ENCODE peak calls at places on chromosome 18, in ten cellular contexts. One of them, this sample, is unnamed.

GRCh38 chr18:26362021-26362420 is 135.8 kb downstream of the TAF4B start:
- DNase-seq in SK-N-SH: no peak
- DNase-seq in sigmoid colon: no peak
- DNase-seq in HCT116: no peak
- DNase-seq in K562: no peak
- DNase-seq in stomach: no peak
- DNase-seq in GM12891: no peak
- DNase-seq in HL-60: no peak
- DNase-seq in HepG2: no peak
- DNase-seq in suprapubic skin: no peak
- DNase-seq in this sample: no peak

GRCh38 chr18:23746851-23747250 is 57.6 kb downstream of the LAMA3 start:
- DNase-seq in HCT116: no peak
- DNase-seq in GM12891: no peak
- DNase-seq in SK-N-SH: no peak
- DNase-seq in HL-60: no peak
- DNase-seq in HepG2: no peak
- DNase-seq in sigmoid colon: no peak
- DNase-seq in K562: no peak
- DNase-seq in stomach: no peak
- DNase-seq in suprapubic skin: no peak
- DNase-seq in this sample: no peak

GRCh38 chr18:2572892-2573291 is 1.5 kb downstream of the NDC80 start:
- DNase-seq in HCT116: no peak
- DNase-seq in sigmoid colon: no peak
- DNase-seq in HepG2: no peak
- DNase-seq in stomach: no peak
- DNase-seq in GM12891: no peak
- DNase-seq in K562: no peak
- DNase-seq in HL-60: no peak
- DNase-seq in SK-N-SH: no peak
- DNase-seq in suprapubic skin: no peak
- DNase-seq in this sample: no peak

GRCh38 chr18:56258178-56258577 is 380.2 kb downstream of the TXNL1 start:
- DNase-seq in SK-N-SH: no peak
- DNase-seq in stomach: no peak
- DNase-seq in HepG2: no peak
- DNase-seq in HCT116: no peak
- DNase-seq in K562: no peak
- DNase-seq in HL-60: peak; percentile 8
- DNase-seq in suprapubic skin: no peak
- DNase-seq in GM12891: no peak
- DNase-seq in sigmoid colon: no peak
- DNase-seq in this sample: no peak

GRCh38 chr18:75268206-75268605 is 57.6 kb downstream of the TSHZ1 start:
- DNase-seq in suprapubic skin: no peak
- DNase-seq in HL-60: no peak
- DNase-seq in K562: no peak
- DNase-seq in HCT116: no peak
- DNase-seq in sigmoid colon: no peak
- DNase-seq in GM12891: no peak
- DNase-seq in HepG2: no peak
- DNase-seq in SK-N-SH: no peak
- DNase-seq in stomach: no peak
- DNase-seq in this sample: no peak

GRCh38 chr18:59876310-59876626 is 23.5 kb upstream of the PMAIP1 start:
- DNase-seq in HCT116: no peak
- DNase-seq in K562: no peak
- DNase-seq in GM12891: no peak
- DNase-seq in SK-N-SH: no peak
- DNase-seq in HL-60: no peak
- DNase-seq in stomach: no peak
- DNase-seq in suprapubic skin: no peak
- DNase-seq in HepG2: no peak
- DNase-seq in sigmoid colon: no peak
- DNase-seq in this sample: no peak

GRCh38 chr18:50097702-50098101 is 97.2 kb downstream of the MYO5B start:
- DNase-seq in K562: no peak
- DNase-seq in HL-60: no peak
- DNase-seq in HepG2: peak; percentile 24
- DNase-seq in sigmoid colon: no peak
- DNase-seq in stomach: peak; percentile 73
- DNase-seq in GM12891: no peak
- DNase-seq in suprapubic skin: no peak
- DNase-seq in HCT116: peak; percentile 16
- DNase-seq in SK-N-SH: no peak
- DNase-seq in this sample: no peak

GRCh38 chr18:59707306-59707705 is 10.1 kb upstream of the CCBE1 start:
- DNase-seq in SK-N-SH: no peak
- DNase-seq in HCT116: no peak
- DNase-seq in HL-60: no peak
- DNase-seq in K562: no peak
- DNase-seq in GM12891: no peak
- DNase-seq in suprapubic skin: no peak
- DNase-seq in sigmoid colon: no peak
- DNase-seq in stomach: no peak
- DNase-seq in HepG2: no peak
- DNase-seq in this sample: no peak

GRCh38 chr18:23550898-23551297 is 35.4 kb downstream of the NPC1 start:
- DNase-seq in GM12891: no peak
- DNase-seq in K562: no peak
- DNase-seq in suprapubic skin: no peak
- DNase-seq in HCT116: no peak
- DNase-seq in HepG2: no peak
- DNase-seq in sigmoid colon: no peak
- DNase-seq in stomach: no peak
- DNase-seq in SK-N-SH: no peak
- DNase-seq in HL-60: no peak
- DNase-seq in this sample: no peak

GRCh38 chr18:38427234-38427633 is 861.6 kb upstream of the CELF4 start:
- DNase-seq in suprapubic skin: no peak
- DNase-seq in HCT116: no peak
- DNase-seq in GM12891: no peak
- DNase-seq in stomach: no peak
- DNase-seq in K562: no peak
- DNase-seq in HL-60: no peak
- DNase-seq in SK-N-SH: peak; percentile 15
- DNase-seq in HepG2: peak; percentile 0
- DNase-seq in sigmoid colon: no peak
- DNase-seq in this sample: no peak

GRCh38 chr18:36899289-36899688 is 70.4 kb downstream of the KIAA1328 start:
- DNase-seq in HepG2: peak; percentile 31
- DNase-seq in HCT116: peak; percentile 39
- DNase-seq in SK-N-SH: no peak
- DNase-seq in suprapubic skin: no peak
- DNase-seq in stomach: no peak
- DNase-seq in sigmoid colon: no peak
- DNase-seq in K562: peak; percentile 56
- DNase-seq in HL-60: peak; percentile 38
- DNase-seq in GM12891: peak; percentile 2
- DNase-seq in this sample: no peak

DNA sequence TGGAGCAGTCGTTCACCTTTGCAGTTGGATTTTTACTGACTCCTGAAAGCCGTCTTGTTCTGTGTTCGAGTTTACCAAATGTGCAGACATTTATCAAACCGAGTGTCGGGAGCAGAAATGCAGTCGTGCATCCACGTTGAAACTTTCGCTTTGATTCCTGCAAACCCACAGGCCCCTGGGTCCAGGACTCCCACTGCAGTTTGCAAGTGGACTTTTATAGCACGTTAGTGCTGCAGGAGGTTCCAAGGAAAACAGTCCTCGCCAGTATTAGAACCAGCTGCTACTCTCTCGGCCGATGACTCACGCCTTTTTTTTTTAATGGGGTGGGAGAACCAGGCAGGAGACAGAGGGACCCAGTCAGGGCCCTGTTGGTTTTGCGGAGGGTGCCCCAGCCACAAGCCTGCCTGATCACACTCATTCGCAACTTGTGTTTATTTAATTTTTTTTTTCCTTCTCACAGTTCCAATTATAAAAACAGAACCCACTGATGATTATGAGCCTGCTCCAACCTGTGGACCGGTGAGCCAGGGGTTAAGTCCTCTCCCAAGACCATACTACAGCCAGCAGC is 90.1 kb downstream of the NFATC1 start:
- DNase-seq in GM12891: no peak
- DNase-seq in sigmoid colon: peak; percentile 67
- DNase-seq in SK-N-SH: no peak
- DNase-seq in stomach: no peak
- DNase-seq in HCT116: no peak
- DNase-seq in HepG2: no peak
- DNase-seq in HL-60: no peak
- DNase-seq in K562: no peak
- DNase-seq in suprapubic skin: peak; percentile 33
- DNase-seq in this sample: no peak
- TF ChIP-seq POLR2AphosphoS5 in GM12891: no peak
- TF ChIP-seq POLR2AphosphoS5 in sigmoid colon: peak; percentile 16
- TF ChIP-seq POLR2AphosphoS5 in SK-N-SH: no peak
- TF ChIP-seq POLR2AphosphoS5 in stomach: no peak
- TF ChIP-seq POLR2AphosphoS5 in HCT116: no peak
- TF ChIP-seq POLR2AphosphoS5 in HepG2: no peak
- TF ChIP-seq POLR2AphosphoS5 in HL-60: no peak
- TF ChIP-seq POLR2AphosphoS5 in K562: no peak
- TF ChIP-seq POLR2AphosphoS5 in suprapubic skin: no peak
- TF ChIP-seq POLR2AphosphoS5 in this sample: no peak

GRCh38 chr18:35121038-35121437 is 79.8 kb downstream of the MAPRE2 start:
- DNase-seq in HCT116: no peak
- DNase-seq in K562: no peak
- DNase-seq in HepG2: no peak
- DNase-seq in SK-N-SH: no peak
- DNase-seq in sigmoid colon: no peak
- DNase-seq in stomach: no peak
- DNase-seq in HL-60: no peak
- DNase-seq in suprapubic skin: no peak
- DNase-seq in GM12891: no peak
- DNase-seq in this sample: no peak

GRCh38 chr18:35117372-35117771 is 76.2 kb downstream of the MAPRE2 start:
- DNase-seq in HL-60: no peak
- DNase-seq in HCT116: no peak
- DNase-seq in SK-N-SH: no peak
- DNase-seq in stomach: no peak
- DNase-seq in K562: no peak
- DNase-seq in suprapubic skin: no peak
- DNase-seq in GM12891: no peak
- DNase-seq in sigmoid colon: no peak
- DNase-seq in HepG2: no peak
- DNase-seq in this sample: no peak

GRCh38 chr18:35116784-35117318 is 75.6 kb downstream of the MAPRE2 start:
- DNase-seq in K562: no peak
- DNase-seq in suprapubic skin: no peak
- DNase-seq in HL-60: no peak
- DNase-seq in sigmoid colon: no peak
- DNase-seq in SK-N-SH: no peak
- DNase-seq in GM12891: no peak
- DNase-seq in HCT116: no peak
- DNase-seq in HepG2: no peak
- DNase-seq in stomach: no peak
- DNase-seq in this sample: no peak

GRCh38 chr18:35117951-35118411 is 76.8 kb downstream of the MAPRE2 start:
- DNase-seq in HL-60: no peak
- DNase-seq in suprapubic skin: no peak
- DNase-seq in HepG2: no peak
- DNase-seq in GM12891: no peak
- DNase-seq in stomach: no peak
- DNase-seq in SK-N-SH: no peak
- DNase-seq in sigmoid colon: peak; percentile 71
- DNase-seq in K562: no peak
- DNase-seq in HCT116: no peak
- DNase-seq in this sample: no peak

DNA sequence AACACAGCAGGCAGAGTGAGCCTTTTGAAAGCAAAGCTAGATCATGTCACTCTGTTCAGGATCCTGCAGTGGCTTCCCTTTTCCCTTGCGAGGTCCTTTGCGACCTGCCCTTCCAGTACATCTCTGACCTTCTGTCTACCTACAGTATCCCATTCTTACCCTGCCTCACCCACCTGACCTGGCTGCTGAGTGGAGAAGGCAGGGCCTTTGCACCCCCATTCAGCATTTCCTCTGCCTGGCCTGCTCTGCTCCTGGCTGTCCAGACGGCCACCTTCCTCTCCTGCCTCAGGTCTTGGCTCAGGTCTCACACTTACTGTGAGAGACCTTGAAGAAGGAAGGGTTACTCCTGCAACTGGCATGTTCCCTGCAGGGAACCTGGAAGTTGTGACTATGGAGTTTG is 77.4 kb downstream of the MAPRE2 start:
- DNase-seq in suprapubic skin: no peak
- DNase-seq in GM12891: no peak
- DNase-seq in HL-60: no peak
- DNase-seq in HepG2: no peak
- DNase-seq in SK-N-SH: no peak
- DNase-seq in HCT116: no peak
- DNase-seq in stomach: no peak
- DNase-seq in K562: no peak
- DNase-seq in sigmoid colon: no peak
- DNase-seq in this sample: no peak
- TF ChIP-seq POLR2AphosphoS5 in suprapubic skin: no peak
- TF ChIP-seq POLR2AphosphoS5 in GM12891: no peak
- TF ChIP-seq POLR2AphosphoS5 in HL-60: no peak
- TF ChIP-seq POLR2AphosphoS5 in HepG2: no peak
- TF ChIP-seq POLR2AphosphoS5 in SK-N-SH: no peak
- TF ChIP-seq POLR2AphosphoS5 in HCT116: no peak
- TF ChIP-seq POLR2AphosphoS5 in stomach: no peak
- TF ChIP-seq POLR2AphosphoS5 in K562: no peak
- TF ChIP-seq POLR2AphosphoS5 in sigmoid colon: no peak
- TF ChIP-seq POLR2AphosphoS5 in this sample: no peak

DNA sequence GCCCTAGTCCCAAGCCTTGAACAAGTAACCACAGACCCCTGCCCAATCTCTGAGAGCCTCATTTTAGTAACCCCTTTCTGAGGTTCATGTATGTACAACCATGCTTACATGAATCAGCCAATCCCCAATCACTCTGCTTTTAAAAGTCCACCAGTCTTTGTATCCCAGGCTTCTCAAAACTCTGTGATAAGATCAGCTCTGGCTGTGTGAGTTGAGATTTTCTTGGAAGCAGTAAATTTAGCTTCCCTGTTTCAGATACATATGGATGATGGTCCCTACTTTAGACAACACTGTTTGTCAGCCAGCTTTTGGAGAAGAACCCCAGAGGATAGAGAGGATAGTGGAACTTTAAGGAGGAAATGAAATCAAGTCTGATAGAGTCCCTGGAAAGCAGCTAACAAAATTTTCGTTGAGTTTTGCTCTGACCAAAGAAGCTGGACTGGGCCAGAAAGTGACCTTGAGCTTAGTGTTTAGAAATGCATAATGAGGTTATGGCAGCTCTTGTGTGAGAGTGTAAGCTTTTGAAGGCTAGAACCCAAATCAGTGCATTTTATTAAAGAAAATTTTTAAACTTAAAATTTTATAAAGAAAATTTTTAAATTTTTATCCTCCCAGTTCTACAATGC is 3.7 kb downstream of the ADNP2 start:
- DNase-seq in suprapubic skin: no peak
- DNase-seq in HL-60: no peak
- DNase-seq in K562: peak; percentile 15
- DNase-seq in HCT116: no peak
- DNase-seq in SK-N-SH: no peak
- DNase-seq in stomach: no peak
- DNase-seq in sigmoid colon: no peak
- DNase-seq in GM12891: no peak
- DNase-seq in HepG2: peak; percentile 29
- DNase-seq in this sample: no peak
- TF ChIP-seq POLR2AphosphoS5 in suprapubic skin: no peak
- TF ChIP-seq POLR2AphosphoS5 in HL-60: no peak
- TF ChIP-seq POLR2AphosphoS5 in K562: no peak
- TF ChIP-seq POLR2AphosphoS5 in HCT116: no peak
- TF ChIP-seq POLR2AphosphoS5 in SK-N-SH: no peak
- TF ChIP-seq POLR2AphosphoS5 in stomach: no peak
- TF ChIP-seq POLR2AphosphoS5 in sigmoid colon: no peak
- TF ChIP-seq POLR2AphosphoS5 in GM12891: no peak
- TF ChIP-seq POLR2AphosphoS5 in HepG2: peak; percentile 17
- TF ChIP-seq POLR2AphosphoS5 in this sample: no peak

GRCh38 chr18:9558397-9559064 is 55.8 kb downstream of the PPP4R1 start:
- DNase-seq in SK-N-SH: no peak
- DNase-seq in sigmoid colon: no peak
- DNase-seq in GM12891: no peak
- DNase-seq in HCT116: no peak
- DNase-seq in K562: no peak
- DNase-seq in HL-60: no peak
- DNase-seq in stomach: no peak
- DNase-seq in suprapubic skin: no peak
- DNase-seq in HepG2: no peak
- DNase-seq in this sample: no peak
- TF ChIP-seq POLR2AphosphoS5 in SK-N-SH: no peak
- TF ChIP-seq POLR2AphosphoS5 in sigmoid colon: no peak
- TF ChIP-seq POLR2AphosphoS5 in GM12891: no peak
- TF ChIP-seq POLR2AphosphoS5 in HCT116: no peak
- TF ChIP-seq POLR2AphosphoS5 in K562: no peak
- TF ChIP-seq POLR2AphosphoS5 in HL-60: no peak
- TF ChIP-seq POLR2AphosphoS5 in stomach: no peak
- TF ChIP-seq POLR2AphosphoS5 in suprapubic skin: no peak
- TF ChIP-seq POLR2AphosphoS5 in HepG2: no peak
- TF ChIP-seq POLR2AphosphoS5 in this sample: no peak

This sample was measured in GM12892.